ENCODE peak calls at places on chromosomes 12 and 14, in eight cellular contexts. One of them, this sample, is unnamed.

GRCh38 chr14:63524537-63525155 is 18.5 kb downstream of the PPP2R5E start:
- DNase-seq in CD8-positive, alpha-beta memory T cell: peak; percentile 25
- DNase-seq in putamen: no peak
- DNase-seq in iris pigment epithelial cell: no peak
- DNase-seq in endothelial cell: no peak
- DNase-seq in AG20443: no peak
- DNase-seq in NCI-H1417 treated with DMSO at 0.1 percent for 48 hours: no peak
- DNase-seq in natural killer cell: peak; percentile 39
- DNase-seq in this sample: no peak

GRCh38 chr14:79571361-79571760 is 639.9 kb downstream of the DIO2 start:
- DNase-seq in CD8-positive, alpha-beta memory T cell: no peak
- DNase-seq in putamen: no peak
- DNase-seq in iris pigment epithelial cell: no peak
- DNase-seq in endothelial cell: no peak
- DNase-seq in AG20443: no peak
- DNase-seq in NCI-H1417 treated with DMSO at 0.1 percent for 48 hours: no peak
- DNase-seq in natural killer cell: no peak
- DNase-seq in this sample: no peak

GRCh38 chr14:74947353-74948227 is 7.8 kb downstream of the PGF start:
- DNase-seq in CD8-positive, alpha-beta memory T cell: no peak
- DNase-seq in putamen: no peak
- DNase-seq in iris pigment epithelial cell: no peak
- DNase-seq in endothelial cell: no peak
- DNase-seq in AG20443: peak; percentile 2
- DNase-seq in NCI-H1417 treated with DMSO at 0.1 percent for 48 hours: no peak
- DNase-seq in natural killer cell: no peak
- DNase-seq in this sample: no peak

GRCh38 chr12:132427177-132427725 is 62.7 kb upstream of the FBRSL1 start:
- DNase-seq in CD8-positive, alpha-beta memory T cell: no peak
- DNase-seq in putamen: no peak
- DNase-seq in iris pigment epithelial cell: no peak
- DNase-seq in endothelial cell: no peak
- DNase-seq in AG20443: no peak
- DNase-seq in NCI-H1417 treated with DMSO at 0.1 percent for 48 hours: no peak
- DNase-seq in natural killer cell: no peak
- DNase-seq in this sample: no peak

GRCh38 chr12:92898755-92899154 is 30.3 kb downstream of the EEA1 start:
- DNase-seq in CD8-positive, alpha-beta memory T cell: no peak
- DNase-seq in putamen: no peak
- DNase-seq in iris pigment epithelial cell: peak; percentile 24
- DNase-seq in endothelial cell: no peak
- DNase-seq in AG20443: no peak
- DNase-seq in NCI-H1417 treated with DMSO at 0.1 percent for 48 hours: no peak
- DNase-seq in natural killer cell: no peak
- DNase-seq in this sample: peak; percentile 19

GRCh38 chr14:72701610-72702009 is 192.3 kb downstream of the DPF3 start:
- DNase-seq in CD8-positive, alpha-beta memory T cell: no peak
- DNase-seq in putamen: no peak
- DNase-seq in iris pigment epithelial cell: no peak
- DNase-seq in endothelial cell: no peak
- DNase-seq in AG20443: peak; percentile 66
- DNase-seq in NCI-H1417 treated with DMSO at 0.1 percent for 48 hours: no peak
- DNase-seq in natural killer cell: no peak
- DNase-seq in this sample: no peak

GRCh38 chr12:124147579-124147978 is 147.3 kb upstream of the RFLNA start:
- DNase-seq in CD8-positive, alpha-beta memory T cell: no peak
- DNase-seq in putamen: no peak
- DNase-seq in iris pigment epithelial cell: no peak
- DNase-seq in endothelial cell: no peak
- DNase-seq in AG20443: no peak
- DNase-seq in NCI-H1417 treated with DMSO at 0.1 percent for 48 hours: no peak
- DNase-seq in natural killer cell: no peak
- DNase-seq in this sample: no peak

GRCh38 chr12:123530683-123531082 is 2.8 kb downstream of the RILPL1 start:
- DNase-seq in CD8-positive, alpha-beta memory T cell: no peak
- DNase-seq in putamen: no peak
- DNase-seq in iris pigment epithelial cell: no peak
- DNase-seq in endothelial cell: no peak
- DNase-seq in AG20443: no peak
- DNase-seq in NCI-H1417 treated with DMSO at 0.1 percent for 48 hours: no peak
- DNase-seq in natural killer cell: no peak
- DNase-seq in this sample: no peak

GRCh38 chr12:114669501-114670256 is 14.3 kb downstream of the TBX3 start:
- DNase-seq in CD8-positive, alpha-beta memory T cell: no peak
- DNase-seq in putamen: no peak
- DNase-seq in iris pigment epithelial cell: peak; percentile 55
- DNase-seq in endothelial cell: no peak
- DNase-seq in AG20443: peak; percentile 64
- DNase-seq in NCI-H1417 treated with DMSO at 0.1 percent for 48 hours: no peak
- DNase-seq in natural killer cell: no peak
- DNase-seq in this sample: no peak

GRCh38 chr12:119328111-119328510 is 6.4 kb upstream of the CCDC60 start:
- DNase-seq in CD8-positive, alpha-beta memory T cell: no peak
- DNase-seq in putamen: no peak
- DNase-seq in iris pigment epithelial cell: no peak
- DNase-seq in endothelial cell: peak; percentile 36
- DNase-seq in AG20443: no peak
- DNase-seq in NCI-H1417 treated with DMSO at 0.1 percent for 48 hours: no peak
- DNase-seq in natural killer cell: no peak
- DNase-seq in this sample: no peak

GRCh38 chr12:63066782-63067181 is 84.2 kb downstream of the AVPR1A start:
- DNase-seq in CD8-positive, alpha-beta memory T cell: no peak
- DNase-seq in putamen: no peak
- DNase-seq in iris pigment epithelial cell: no peak
- DNase-seq in endothelial cell: no peak
- DNase-seq in AG20443: no peak
- DNase-seq in NCI-H1417 treated with DMSO at 0.1 percent for 48 hours: no peak
- DNase-seq in natural killer cell: no peak
- DNase-seq in this sample: no peak

GRCh38 chr14:103762011-103762410 is 46.4 kb downstream of the ZFYVE21 start:
- DNase-seq in CD8-positive, alpha-beta memory T cell: no peak
- DNase-seq in putamen: no peak
- DNase-seq in iris pigment epithelial cell: peak; percentile 10
- DNase-seq in endothelial cell: no peak
- DNase-seq in AG20443: no peak
- DNase-seq in NCI-H1417 treated with DMSO at 0.1 percent for 48 hours: no peak
- DNase-seq in natural killer cell: no peak
- DNase-seq in this sample: peak; percentile 17

GRCh38 chr12:4251228-4251891 is 22.2 kb upstream of the CCND2 start:
- DNase-seq in CD8-positive, alpha-beta memory T cell: no peak
- DNase-seq in putamen: no peak
- DNase-seq in iris pigment epithelial cell: no peak
- DNase-seq in endothelial cell: no peak
- DNase-seq in AG20443: no peak
- DNase-seq in NCI-H1417 treated with DMSO at 0.1 percent for 48 hours: no peak
- DNase-seq in natural killer cell: no peak
- DNase-seq in this sample: no peak

GRCh38 chr12:68453278-68453677 is 121.1 kb upstream of the MDM1 start:
- DNase-seq in CD8-positive, alpha-beta memory T cell: no peak
- DNase-seq in putamen: no peak
- DNase-seq in iris pigment epithelial cell: no peak
- DNase-seq in endothelial cell: no peak
- DNase-seq in AG20443: no peak
- DNase-seq in NCI-H1417 treated with DMSO at 0.1 percent for 48 hours: no peak
- DNase-seq in natural killer cell: no peak
- DNase-seq in this sample: no peak

GRCh38 chr12:95601626-95602025 is 50.4 kb upstream of the USP44 start:
- DNase-seq in CD8-positive, alpha-beta memory T cell: no peak
- DNase-seq in putamen: no peak
- DNase-seq in iris pigment epithelial cell: peak; percentile 47
- DNase-seq in endothelial cell: no peak
- DNase-seq in AG20443: peak; percentile 52
- DNase-seq in NCI-H1417 treated with DMSO at 0.1 percent for 48 hours: no peak
- DNase-seq in natural killer cell: no peak
- DNase-seq in this sample: peak; percentile 66

This sample was measured in astrocyte of the hippocampus.